ENCODE peak calls at places on chromosomes 2 and 18, in ten cellular contexts. One of them, this sample, is unnamed.

GRCh38 chr2:122168799-122169198 is 413.3 kb downstream of the TSN start:
- DNase-seq in NCI-H1417 treated with DMSO at 0.1 percent for 48 hours: no peak
- DNase-seq in stimulated activated CD8-positive, alpha-beta memory T cell treated with anti-CD3 and anti-CD28 coated beads, Interleukin-4, amount 100 ng/mL, for 1 hour: no peak
- DNase-seq in Calu3: peak
- DNase-seq in SJSA1: no peak
- DNase-seq in neural crest cell: no peak
- DNase-seq in HTR-8/SVneo: no peak
- DNase-seq in COR-L47: no peak
- DNase-seq in AG10803: no peak
- DNase-seq in NCI-H345: no peak
- DNase-seq in this sample: no peak

GRCh38 chr2:206805922-206806607 is 40.7 kb downstream of the FASTKD2 start:
- DNase-seq in COR-L47: no peak
- DNase-seq in NCI-H1417 treated with DMSO at 0.1 percent for 48 hours: no peak
- DNase-seq in neural crest cell: no peak
- DNase-seq in AG10803: peak
- DNase-seq in SJSA1: no peak
- DNase-seq in Calu3: no peak
- DNase-seq in NCI-H345: no peak
- DNase-seq in HTR-8/SVneo: no peak
- DNase-seq in stimulated activated CD8-positive, alpha-beta memory T cell treated with anti-CD3 and anti-CD28 coated beads, Interleukin-4, amount 100 ng/mL, for 1 hour: no peak
- DNase-seq in this sample: no peak

GRCh38 chr2:200585730-200586643 is at the start of gene AOX1:
- DNase-seq in HTR-8/SVneo: no peak
- DNase-seq in SJSA1: peak
- DNase-seq in AG10803: peak
- DNase-seq in neural crest cell: peak
- DNase-seq in NCI-H345: peak
- DNase-seq in Calu3: peak
- DNase-seq in NCI-H1417 treated with DMSO at 0.1 percent for 48 hours: no peak
- DNase-seq in COR-L47: no peak
- DNase-seq in stimulated activated CD8-positive, alpha-beta memory T cell treated with anti-CD3 and anti-CD28 coated beads, Interleukin-4, amount 100 ng/mL, for 1 hour: no peak
- DNase-seq in this sample: no peak

GRCh38 chr2:8672940-8673339 is 8.9 kb upstream of the ID2 start:
- DNase-seq in NCI-H345: no peak
- DNase-seq in HTR-8/SVneo: no peak
- DNase-seq in AG10803: no peak
- DNase-seq in SJSA1: no peak
- DNase-seq in Calu3: no peak
- DNase-seq in NCI-H1417 treated with DMSO at 0.1 percent for 48 hours: no peak
- DNase-seq in neural crest cell: no peak
- DNase-seq in stimulated activated CD8-positive, alpha-beta memory T cell treated with anti-CD3 and anti-CD28 coated beads, Interleukin-4, amount 100 ng/mL, for 1 hour: no peak
- DNase-seq in COR-L47: no peak
- DNase-seq in this sample: no peak

GRCh38 chr18:60259052-60259681 is 113.4 kb downstream of the MC4R start:
- DNase-seq in AG10803: no peak
- DNase-seq in COR-L47: no peak
- DNase-seq in HTR-8/SVneo: no peak
- DNase-seq in neural crest cell: no peak
- DNase-seq in NCI-H1417 treated with DMSO at 0.1 percent for 48 hours: no peak
- DNase-seq in SJSA1: peak
- DNase-seq in Calu3: no peak
- DNase-seq in NCI-H345: no peak
- DNase-seq in stimulated activated CD8-positive, alpha-beta memory T cell treated with anti-CD3 and anti-CD28 coated beads, Interleukin-4, amount 100 ng/mL, for 1 hour: no peak
- DNase-seq in this sample: no peak

GRCh38 chr2:207334631-207335371 is 169.1 kb upstream of the KLF7 start:
- DNase-seq in HTR-8/SVneo: peak
- DNase-seq in NCI-H1417 treated with DMSO at 0.1 percent for 48 hours: no peak
- DNase-seq in Calu3: no peak
- DNase-seq in COR-L47: no peak
- DNase-seq in stimulated activated CD8-positive, alpha-beta memory T cell treated with anti-CD3 and anti-CD28 coated beads, Interleukin-4, amount 100 ng/mL, for 1 hour: no peak
- DNase-seq in NCI-H345: no peak
- DNase-seq in SJSA1: peak
- DNase-seq in AG10803: peak
- DNase-seq in neural crest cell: peak
- DNase-seq in this sample: peak

GRCh38 chr2:23709311-23709710 is 217.6 kb downstream of the ATAD2B start:
- DNase-seq in stimulated activated CD8-positive, alpha-beta memory T cell treated with anti-CD3 and anti-CD28 coated beads, Interleukin-4, amount 100 ng/mL, for 1 hour: no peak
- DNase-seq in NCI-H1417 treated with DMSO at 0.1 percent for 48 hours: no peak
- DNase-seq in Calu3: no peak
- DNase-seq in SJSA1: no peak
- DNase-seq in NCI-H345: peak
- DNase-seq in COR-L47: no peak
- DNase-seq in neural crest cell: no peak
- DNase-seq in AG10803: no peak
- DNase-seq in HTR-8/SVneo: no peak
- DNase-seq in this sample: no peak

GRCh38 chr2:101518470-101519172 is 43.7 kb upstream of the RFX8 start:
- DNase-seq in AG10803: peak
- DNase-seq in COR-L47: peak
- DNase-seq in NCI-H345: peak
- DNase-seq in Calu3: peak
- DNase-seq in SJSA1: peak
- DNase-seq in neural crest cell: peak
- DNase-seq in NCI-H1417 treated with DMSO at 0.1 percent for 48 hours: no peak
- DNase-seq in stimulated activated CD8-positive, alpha-beta memory T cell treated with anti-CD3 and anti-CD28 coated beads, Interleukin-4, amount 100 ng/mL, for 1 hour: no peak
- DNase-seq in HTR-8/SVneo: peak
- DNase-seq in this sample: peak

GRCh38 chr18:59340817-59341216 is 18.2 kb downstream of the LMAN1 start:
- DNase-seq in COR-L47: no peak
- DNase-seq in Calu3: no peak
- DNase-seq in HTR-8/SVneo: no peak
- DNase-seq in stimulated activated CD8-positive, alpha-beta memory T cell treated with anti-CD3 and anti-CD28 coated beads, Interleukin-4, amount 100 ng/mL, for 1 hour: no peak
- DNase-seq in SJSA1: no peak
- DNase-seq in neural crest cell: no peak
- DNase-seq in AG10803: no peak
- DNase-seq in NCI-H1417 treated with DMSO at 0.1 percent for 48 hours: no peak
- DNase-seq in NCI-H345: no peak
- DNase-seq in this sample: no peak

GRCh38 chr2:27138111-27138510 is 1.1 kb downstream of the PRR30 start:
- DNase-seq in AG10803: no peak
- DNase-seq in COR-L47: no peak
- DNase-seq in HTR-8/SVneo: no peak
- DNase-seq in NCI-H1417 treated with DMSO at 0.1 percent for 48 hours: no peak
- DNase-seq in Calu3: no peak
- DNase-seq in NCI-H345: no peak
- DNase-seq in neural crest cell: no peak
- DNase-seq in stimulated activated CD8-positive, alpha-beta memory T cell treated with anti-CD3 and anti-CD28 coated beads, Interleukin-4, amount 100 ng/mL, for 1 hour: no peak
- DNase-seq in SJSA1: no peak
- DNase-seq in this sample: no peak

GRCh38 chr2:29013046-29013780 is 32.1 kb downstream of the TOGARAM2 start:
- DNase-seq in NCI-H345: no peak
- DNase-seq in SJSA1: no peak
- DNase-seq in stimulated activated CD8-positive, alpha-beta memory T cell treated with anti-CD3 and anti-CD28 coated beads, Interleukin-4, amount 100 ng/mL, for 1 hour: no peak
- DNase-seq in AG10803: no peak
- DNase-seq in COR-L47: no peak
- DNase-seq in NCI-H1417 treated with DMSO at 0.1 percent for 48 hours: no peak
- DNase-seq in neural crest cell: no peak
- DNase-seq in Calu3: no peak
- DNase-seq in HTR-8/SVneo: no peak
- DNase-seq in this sample: no peak

This sample was measured in DMS153.